ENCODE peak calls at places on chromosome 16, in five cellular contexts. M is endothelial cell; J is activated CD4-positive, alpha-beta T cell treated with anti-CD3 and anti-CD28 coated beads, Interleukin-2, amount 10 ng/mL, durations not matched to agents 7 days and 5 days; V is nucleus accumbens; B is left colon. I is an unnamed sample.

GRCh38 chr16:85998868-85999729 is 100.1 kb downstream of the IRF8 start:
- DNase-seq in M (no peak), J (no peak), V (no peak), B (no peak), I (no peak)

GRCh38 chr16:85781685-85782370 is 17.5 kb downstream of the EMC8 start:
- DNase-seq in M (no peak), J (no peak), V (peak), B (peak), I (peak)

GRCh38 chr16:87703835-87704375 is 61.9 kb downstream of the KLHDC4 start:
- DNase-seq in M (no peak), J (no peak), V (no peak), B (no peak), I (no peak)

GRCh38 chr16:19715566-19715965 is 2.5 kb downstream of the KNOP1 start:
- DNase-seq in M (no peak), J (no peak), V (no peak), B (no peak), I (no peak)

GRCh38 chr16:19757026-19757425 is 39.0 kb downstream of the IQCK start:
- DNase-seq in M (no peak), J (no peak), V (no peak), B (no peak), I (no peak)

GRCh38 chr16:68893710-68894705 is 50.7 kb downstream of the TANGO6 start:
- DNase-seq in M (peak), J (no peak), V (no peak), B (no peak), I (no peak)

GRCh38 chr16:85444879-85445778 is 168.0 kb upstream of the GSE1 start:
- DNase-seq in M (no peak), J (no peak), V (no peak), B (peak), I (no peak)

GRCh38 chr16:85523602-85524364 is 89.3 kb upstream of the GSE1 start:
- DNase-seq in M (no peak), J (no peak), V (no peak), B (no peak), I (no peak)

GRCh38 chr16:10683160-10683559 is 11.6 kb downstream of the TEKT5 start:
- DNase-seq in M (no peak), J (no peak), V (no peak), B (no peak), I (no peak)

GRCh38 chr16:84454611-84455010 is 49.8 kb downstream of the MEAK7 start:
- DNase-seq in M (no peak), J (no peak), V (no peak), B (no peak), I (no peak)

GRCh38 chr16:66382966-66383299 is 16.4 kb downstream of the CDH5 start:
- DNase-seq in M (no peak), J (no peak), V (no peak), B (no peak), I (no peak)

GRCh38 chr16:75113541-75114121 is 2.9 kb downstream of the LDHD start:
- DNase-seq in M (no peak), J (no peak), V (no peak), B (no peak), I (no peak)

GRCh38 chr16:59601452-59601851 is 867.3 kb upstream of the GOT2 start:
- DNase-seq in M (no peak), J (no peak), V (no peak), B (no peak), I (peak)

GRCh38 chr16:12406158-12406557 is 397.5 kb downstream of the CPPED1 start:
- DNase-seq in M (no peak), J (no peak), V (no peak), B (no peak), I (no peak)

GRCh38 chr16:29876186-29876577 is 13.2 kb upstream of the CDIPT start:
- DNase-seq in M (no peak), J (no peak), V (no peak), B (no peak), I (no peak)

GRCh38 chr16:88857728-88858339 is 907 bp downstream of the TRAPPC2L start:
- DNase-seq in M (peak), J (peak), V (peak), B (peak), I (peak)

GRCh38 chr16:920722-921121 is 50.1 kb downstream of the LMF1 start:
- DNase-seq in M (no peak), J (no peak), V (no peak), B (no peak), I (peak)

GRCh38 chr16:60674241-60674640 is 1362.0 kb downstream of the CDH8 start:
- DNase-seq in M (no peak), J (no peak), V (no peak), B (no peak), I (peak)

GRCh38 chr16:49468611-49469322 is 95.2 kb downstream of the C16orf78 start:
- DNase-seq in M (no peak), J (no peak), V (no peak), B (no peak), I (no peak)

GRCh38 chr16:68764866-68765265 is 27.8 kb downstream of the CDH1 start:
- DNase-seq in M (no peak), J (peak), V (no peak), B (no peak), I (no peak)